ENCODE peak calls at places on chromosome 14, in four cellular contexts. I is fibroblast of mammary gland, P is RPMI7951, F is kidney tubule cell. H is an unnamed sample.

GRCh38 chr14:100856056-100856950 is 30.4 kb downstream of the MEG3 start:
- DNase-seq in I (no peak), F (no peak), P (no peak), H (no peak)

GRCh38 chr14:55302770-55303472 is 31.7 kb downstream of the FBXO34 start:
- DNase-seq in P (no peak), I (no peak), F (no peak), H (no peak)

GRCh38 chr14:22200977-22201605 is 387.9 kb downstream of the DAD1 start:
- DNase-seq in I (peak), F (peak), P (peak), H (peak)

GRCh38 chr14:22479132-22479531 is 109.9 kb downstream of the DAD1 start:
- DNase-seq in F (no peak), P (no peak), I (no peak), H (no peak)

GRCh38 chr14:57420986-57421385 is 30.6 kb downstream of the NAA30 start:
- DNase-seq in P (no peak), F (peak), I (peak), H (no peak)

GRCh38 chr14:32609388-32609787 is 280.3 kb downstream of the AKAP6 start:
- DNase-seq in F (no peak), P (no peak), I (no peak), H (no peak)

GRCh38 chr14:81265641-81266169 is 44.9 kb upstream of the GTF2A1 start:
- DNase-seq in F (no peak), P (no peak), I (no peak), H (no peak)

GRCh38 chr14:67768219-67768618 is 48.2 kb downstream of the ZFYVE26 start:
- DNase-seq in I (no peak), F (no peak), P (no peak), H (no peak)

GRCh38 chr14:74583689-74584434 is 28.2 kb downstream of the LTBP2 start:
- DNase-seq in I (peak), P (peak), F (peak), H (peak)

GRCh38 chr14:76456200-76456599 is 80.3 kb downstream of the ESRRB start:
- DNase-seq in F (peak), P (peak), I (peak), H (peak)

GRCh38 chr14:36454599-36455240 is 65.3 kb downstream of the NKX2-1 start:
- DNase-seq in F (no peak), P (no peak), I (no peak), H (peak)

GRCh38 chr14:75636100-75636692 is 24.5 kb downstream of the ERG28 start:
- DNase-seq in F (no peak), I (peak), P (peak), H (no peak)

GRCh38 chr14:51521764-51522163 is 129.9 kb upstream of the FRMD6 start:
- DNase-seq in P (peak), I (peak), F (no peak), H (no peak)

GRCh38 chr14:97382616-97383226 is 585.5 kb downstream of the VRK1 start:
- DNase-seq in P (no peak), I (no peak), F (no peak), H (no peak)

GRCh38 chr14:89625988-89626806 is 209.2 kb upstream of the FOXN3 start:
- DNase-seq in I (no peak), P (no peak), F (peak), H (no peak)

GRCh38 chr14:102873131-102873530 is 49.3 kb upstream of the AMN start:
- DNase-seq in I (no peak), F (no peak), P (no peak), H (no peak)

GRCh38 chr14:89386214-89386886 is 30.7 kb downstream of the FOXN3 start:
- DNase-seq in I (peak), P (no peak), F (peak), H (no peak)

GRCh38 chr14:70916300-70916699 is 9.0 kb downstream of the PCNX1 start:
- DNase-seq in F (no peak), I (no peak), P (no peak), H (no peak)

GRCh38 chr14:59425322-59425945 is 39.7 kb downstream of the GPR135 start:
- DNase-seq in P (peak), F (no peak), I (peak), H (no peak)

GRCh38 chr14:61476105-61476736 is 154.8 kb downstream of the PRKCH start:
- DNase-seq in P (peak), I (no peak), F (no peak), H (no peak)